ENCODE peak calls at places on chromosomes 6 and 20, in seven cellular contexts. One of them, this sample, is unnamed.
A peak's percentile ranks its signal among the peaks of the same experiment; 100 is the strongest.

GRCh38 chr6:10184408-10185187 is 230.3 kb downstream of the TFAP2A start:
- DNase-seq in neural crest cell: no peak
- DNase-seq in fibroblast of the aortic adventitia: no peak
- DNase-seq in RCC 7860: no peak
- DNase-seq in NCI-H460: no peak
- DNase-seq in occipital lobe: no peak
- DNase-seq in A172: peak; percentile 8
- DNase-seq in this sample: no peak

GRCh38 chr20:41006936-41007871 is 21.4 kb upstream of the TOP1 start:
- DNase-seq in occipital lobe: no peak
- DNase-seq in neural crest cell: no peak
- DNase-seq in fibroblast of the aortic adventitia: no peak
- DNase-seq in NCI-H460: no peak
- DNase-seq in A172: no peak
- DNase-seq in RCC 7860: no peak
- DNase-seq in this sample: no peak

GRCh38 chr20:23358563-23358906 is 3.4 kb upstream of the GZF1 start:
- DNase-seq in RCC 7860: no peak
- DNase-seq in A172: no peak
- DNase-seq in occipital lobe: no peak
- DNase-seq in neural crest cell: no peak
- DNase-seq in NCI-H460: no peak
- DNase-seq in fibroblast of the aortic adventitia: no peak
- DNase-seq in this sample: no peak

GRCh38 chr6:37994238-37994637 is 174.7 kb downstream of the ZFAND3 start:
- DNase-seq in RCC 7860: no peak
- DNase-seq in neural crest cell: no peak
- DNase-seq in NCI-H460: no peak
- DNase-seq in A172: peak; percentile 19
- DNase-seq in fibroblast of the aortic adventitia: peak; percentile 64
- DNase-seq in occipital lobe: no peak
- DNase-seq in this sample: no peak

GRCh38 chr20:41935259-41935791 is 317.1 kb upstream of the CHD6 start:
- DNase-seq in A172: no peak
- DNase-seq in NCI-H460: no peak
- DNase-seq in occipital lobe: no peak
- DNase-seq in RCC 7860: no peak
- DNase-seq in neural crest cell: no peak
- DNase-seq in fibroblast of the aortic adventitia: no peak
- DNase-seq in this sample: no peak

GRCh38 chr6:105900120-105900937 is 185.8 kb upstream of the PRDM1 start:
- DNase-seq in RCC 7860: no peak
- DNase-seq in fibroblast of the aortic adventitia: peak; percentile 85
- DNase-seq in occipital lobe: no peak
- DNase-seq in neural crest cell: no peak
- DNase-seq in A172: peak; percentile 9
- DNase-seq in NCI-H460: no peak
- DNase-seq in this sample: no peak

GRCh38 chr20:57682184-57683038 is 27.4 kb downstream of the PMEPA1 start:
- DNase-seq in A172: no peak
- DNase-seq in NCI-H460: no peak
- DNase-seq in RCC 7860: no peak
- DNase-seq in occipital lobe: peak; percentile 17
- DNase-seq in neural crest cell: no peak
- DNase-seq in fibroblast of the aortic adventitia: no peak
- DNase-seq in this sample: peak; percentile 75

GRCh38 chr20:20824924-20825584 is 112.6 kb upstream of the RALGAPA2 start:
- DNase-seq in RCC 7860: no peak
- DNase-seq in A172: no peak
- DNase-seq in neural crest cell: peak; percentile 75
- DNase-seq in fibroblast of the aortic adventitia: peak; percentile 41
- DNase-seq in NCI-H460: peak; percentile 40
- DNase-seq in occipital lobe: peak; percentile 14
- DNase-seq in this sample: peak; percentile 32

GRCh38 chr20:37506166-37506725 is 14.8 kb upstream of the NNAT start:
- DNase-seq in fibroblast of the aortic adventitia: no peak
- DNase-seq in A172: no peak
- DNase-seq in neural crest cell: no peak
- DNase-seq in occipital lobe: no peak
- DNase-seq in RCC 7860: no peak
- DNase-seq in NCI-H460: no peak
- DNase-seq in this sample: no peak

GRCh38 chr20:25254986-25255680 is 7.2 kb downstream of the PYGB start:
- DNase-seq in fibroblast of the aortic adventitia: no peak
- DNase-seq in A172: peak; percentile 32
- DNase-seq in NCI-H460: no peak
- DNase-seq in RCC 7860: peak; percentile 59
- DNase-seq in neural crest cell: no peak
- DNase-seq in occipital lobe: peak; percentile 36
- DNase-seq in this sample: no peak

GRCh38 chr6:11412011-11412424 is 125.5 kb upstream of the TMEM170B start:
- DNase-seq in neural crest cell: no peak
- DNase-seq in fibroblast of the aortic adventitia: peak; percentile 24
- DNase-seq in A172: no peak
- DNase-seq in RCC 7860: no peak
- DNase-seq in NCI-H460: no peak
- DNase-seq in occipital lobe: no peak
- DNase-seq in this sample: no peak

GRCh38 chr20:16378712-16379111 is 194.5 kb downstream of the KIF16B start:
- DNase-seq in occipital lobe: no peak
- DNase-seq in A172: no peak
- DNase-seq in NCI-H460: no peak
- DNase-seq in neural crest cell: no peak
- DNase-seq in fibroblast of the aortic adventitia: no peak
- DNase-seq in RCC 7860: no peak
- DNase-seq in this sample: no peak

GRCh38 chr20:62523473-62524203 is 47.8 kb upstream of the GATA5 start:
- DNase-seq in NCI-H460: no peak
- DNase-seq in fibroblast of the aortic adventitia: no peak
- DNase-seq in neural crest cell: no peak
- DNase-seq in A172: peak; percentile 49
- DNase-seq in occipital lobe: no peak
- DNase-seq in RCC 7860: no peak
- DNase-seq in this sample: no peak

GRCh38 chr6:130625825-130626500 is 201.2 kb upstream of the SMLR1 start:
- DNase-seq in fibroblast of the aortic adventitia: peak; percentile 67
- DNase-seq in occipital lobe: no peak
- DNase-seq in neural crest cell: no peak
- DNase-seq in RCC 7860: peak; percentile 54
- DNase-seq in A172: peak; percentile 88
- DNase-seq in NCI-H460: no peak
- DNase-seq in this sample: no peak

GRCh38 chr6:166333172-166333995 is 9.0 kb downstream of the SFT2D1 start:
- DNase-seq in occipital lobe: no peak
- DNase-seq in neural crest cell: no peak
- DNase-seq in RCC 7860: no peak
- DNase-seq in NCI-H460: no peak
- DNase-seq in A172: no peak
- DNase-seq in fibroblast of the aortic adventitia: no peak
- DNase-seq in this sample: peak; percentile 39

GRCh38 chr6:132333639-132334516 is 67.4 kb downstream of the MOXD1 start:
- DNase-seq in occipital lobe: no peak
- DNase-seq in NCI-H460: peak; percentile 1
- DNase-seq in A172: peak; percentile 92
- DNase-seq in fibroblast of the aortic adventitia: peak; percentile 86
- DNase-seq in neural crest cell: no peak
- DNase-seq in RCC 7860: peak; percentile 93
- DNase-seq in this sample: no peak

GRCh38 chr6:166412911-166413384 is 30.2 kb upstream of the MPC1 start:
- DNase-seq in occipital lobe: no peak
- DNase-seq in neural crest cell: no peak
- DNase-seq in RCC 7860: no peak
- DNase-seq in A172: no peak
- DNase-seq in fibroblast of the aortic adventitia: no peak
- DNase-seq in NCI-H460: no peak
- DNase-seq in this sample: no peak

GRCh38 chr6:43257746-43258145 is 14.5 kb downstream of the TTBK1 start:
- DNase-seq in A172: no peak
- DNase-seq in neural crest cell: no peak
- DNase-seq in occipital lobe: no peak
- DNase-seq in RCC 7860: no peak
- DNase-seq in NCI-H460: no peak
- DNase-seq in fibroblast of the aortic adventitia: no peak
- DNase-seq in this sample: no peak

This sample was measured in naive B cell.